ENCODE peak calls at places on chromosomes 3 and 15, in six cellular contexts. K, W, Z, T, Q and G are unnamed samples.

GRCh38 chr15:85691350-85692240 is 103.1 kb downstream of the KLHL25 start:
- DNase-seq in K (no peak), W (no peak), Z (no peak), T (no peak), Q (no peak), G (no peak)

GRCh38 chr3:36729204-36730056 is 34.9 kb downstream of the DCLK3 start:
- DNase-seq in K (peak; percentile 47), W (peak; percentile 69), Z (peak; percentile 27), T (peak; percentile 48), Q (no peak), G (peak; percentile 23)

GRCh38 chr15:70519004-70519365 is 244.4 kb downstream of the UACA start:
- DNase-seq in K (no peak), W (no peak), Z (no peak), T (no peak), Q (no peak), G (no peak)

GRCh38 chr3:192899540-192899982 is 18.1 kb downstream of the MB21D2 start:
- DNase-seq in K (no peak), W (peak; percentile 91), Z (no peak), T (no peak), Q (no peak), G (no peak)

GRCh38 chr3:32493437-32494414 is 8.9 kb downstream of the CMTM6 start:
- DNase-seq in K (no peak), W (peak; percentile 40), Z (no peak), T (no peak), Q (no peak), G (no peak)

GRCh38 chr3:108102420-108103039 is 11.7 kb upstream of the CD47 start:
- DNase-seq in K (no peak), W (no peak), Z (no peak), T (no peak), Q (no peak), G (no peak)

GRCh38 chr3:104632521-104632920 is 734.2 kb upstream of the ALCAM start:
- DNase-seq in K (no peak), W (no peak), Z (no peak), T (no peak), Q (no peak), G (no peak)

GRCh38 chr3:64417816-64418215 is 192.6 kb upstream of the PRICKLE2 start:
- DNase-seq in K (no peak), W (peak; percentile 52), Z (no peak), T (no peak), Q (no peak), G (no peak)

GRCh38 chr3:129003578-129004112 is 2.5 kb downstream of the EFCC1 start:
- DNase-seq in K (no peak), W (no peak), Z (no peak), T (peak; percentile 64), Q (peak; percentile 73), G (no peak)

GRCh38 chr3:64928683-64929082 is 240.9 kb upstream of the ADAMTS9 start:
- DNase-seq in K (no peak), W (no peak), Z (no peak), T (no peak), Q (no peak), G (no peak)

GRCh38 chr3:190596341-190597285 is 82.7 kb downstream of the IL1RAP start:
- DNase-seq in K (no peak), W (no peak), Z (no peak), T (no peak), Q (no peak), G (no peak)

GRCh38 chr3:46089237-46090011 is 62.1 kb upstream of the XCR1 start:
- DNase-seq in K (no peak), W (peak; percentile 93), Z (no peak), T (no peak), Q (peak; percentile 71), G (peak; percentile 65)

GRCh38 chr15:60961541-60961940 is 267.6 kb downstream of the RORA start:
- DNase-seq in K (no peak), W (no peak), Z (no peak), T (no peak), Q (no peak), G (no peak)

GRCh38 chr3:158152186-158152585 is 42.3 kb downstream of the RSRC1 start:
- DNase-seq in K (no peak), W (peak; percentile 59), Z (peak; percentile 32), T (no peak), Q (no peak), G (no peak)

GRCh38 chr3:122364508-122364907 is 18.5 kb downstream of the MIX23 start:
- DNase-seq in K (no peak), W (no peak), Z (no peak), T (no peak), Q (no peak), G (no peak)

GRCh38 chr3:46124216-46125143 is 83.6 kb downstream of the CCR1 start:
- DNase-seq in K (no peak), W (peak; percentile 18), Z (no peak), T (no peak), Q (no peak), G (no peak)

GRCh38 chr15:71679223-71680078 is 130.9 kb upstream of the NR2E3 start:
- DNase-seq in K (no peak), W (peak; percentile 83), Z (no peak), T (no peak), Q (no peak), G (peak; percentile 36)

GRCh38 chr15:64809649-64810498 is 15.6 kb downstream of the PIF1 start:
- DNase-seq in K (peak; percentile 98), W (peak; percentile 66), Z (no peak), T (peak; percentile 90), Q (peak; percentile 86), G (no peak)

GRCh38 chr15:64807751-64808222 is 17.7 kb downstream of the PIF1 start:
- DNase-seq in K (no peak), W (no peak), Z (no peak), T (no peak), Q (no peak), G (no peak)

GRCh38 chr15:64813075-64813474 is 12.4 kb downstream of the PIF1 start:
- DNase-seq in K (no peak), W (peak; percentile 44), Z (no peak), T (peak; percentile 75), Q (no peak), G (no peak)

GRCh38 chr15:64808785-64809453 is 16.5 kb downstream of the PIF1 start:
- DNase-seq in K (no peak), W (no peak), Z (no peak), T (no peak), Q (no peak), G (no peak)

DNA sequence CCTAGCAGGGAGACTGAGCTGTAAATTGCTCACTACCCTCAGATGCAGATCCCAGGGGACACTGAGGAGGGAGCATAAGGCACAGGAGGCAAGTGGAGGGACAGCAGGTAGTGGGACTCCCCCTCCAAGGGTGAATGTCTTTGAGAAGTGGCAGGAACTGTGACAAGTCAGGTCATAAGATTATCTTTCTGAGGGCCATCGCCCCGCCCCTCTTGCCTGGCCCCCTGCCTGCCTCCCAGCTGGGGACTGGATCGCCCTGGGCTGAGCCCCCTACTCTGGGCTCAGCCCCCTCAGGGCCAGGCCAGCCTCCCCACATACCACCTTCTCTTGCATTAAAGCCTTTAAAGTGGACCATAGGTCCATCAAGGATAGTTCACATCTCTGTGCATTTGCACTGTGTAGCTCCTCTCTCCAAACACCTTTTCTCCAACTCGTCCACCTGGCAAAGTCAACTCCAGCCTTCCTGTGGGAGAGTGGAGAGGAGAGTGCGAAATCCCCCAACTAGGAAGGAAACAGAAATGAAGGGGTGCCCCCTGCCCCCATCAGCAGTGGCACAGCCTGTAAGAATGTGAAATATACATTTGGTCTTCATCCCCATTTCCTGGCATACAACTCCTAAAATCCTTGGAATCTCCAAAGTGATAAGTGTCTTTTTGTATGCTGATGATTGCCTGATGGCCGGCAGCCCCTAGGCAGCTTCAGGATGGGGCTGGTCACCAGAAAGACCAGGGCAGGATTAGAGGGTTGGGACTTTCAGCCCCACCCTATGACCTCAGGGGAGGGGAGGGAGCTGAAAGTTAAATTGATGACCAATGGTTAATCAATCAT is 14.7 kb downstream of the PIF1 start:
- DNase-seq in K (no peak), W (no peak), Z (no peak), T (no peak), Q (no peak), G (no peak)
- H3K27ac ChIP-seq in K (no peak overlapping the region), W (no peak overlapping the region), Z (no peak overlapping the region), T (no peak overlapping the region), Q (no peak overlapping the region), G (no peak overlapping the region)

GRCh38 chr3:196837819-196838420 is 29.8 kb upstream of the SENP5 start:
- DNase-seq in K (peak; percentile 22), W (peak; percentile 54), Z (peak; percentile 58), T (peak; percentile 74), Q (peak; percentile 64), G (peak; percentile 24)

GRCh38 chr3:196843435-196844110 is 24.1 kb upstream of the SENP5 start:
- DNase-seq in K (no peak), W (no peak), Z (no peak), T (no peak), Q (no peak), G (no peak)

GRCh38 chr3:196842567-196843434 is 24.9 kb upstream of the SENP5 start:
- DNase-seq in K (no peak), W (no peak), Z (no peak), T (no peak), Q (no peak), G (no peak)
- H3K4me3 ChIP-seq in K (no peak overlapping the region), W (no peak overlapping the region), Z (no peak overlapping the region), T (no peak overlapping the region), Q (no peak overlapping the region), G (no peak overlapping the region)

GRCh38 chr15:63020128-63020527 is 22.4 kb upstream of the TPM1 start:
- DNase-seq in K (no peak), W (no peak), Z (no peak), T (no peak), Q (no peak), G (no peak)

GRCh38 chr15:63018639-63019038 is 23.9 kb upstream of the TPM1 start:
- DNase-seq in K (no peak), W (peak; percentile 39), Z (no peak), T (no peak), Q (no peak), G (no peak)

GRCh38 chr15:63021031-63021430 is 21.5 kb upstream of the TPM1 start:
- DNase-seq in K (no peak), W (no peak), Z (no peak), T (no peak), Q (no peak), G (no peak)

GRCh38 chr15:63022181-63022580 is 20.4 kb upstream of the TPM1 start:
- DNase-seq in K (no peak), W (no peak), Z (no peak), T (no peak), Q (no peak), G (no peak)

GRCh38 chr15:63019539-63020109 is 22.9 kb upstream of the TPM1 start:
- DNase-seq in K (peak; percentile 76), W (peak; percentile 95), Z (peak; percentile 61), T (peak; percentile 77), Q (no peak), G (peak; percentile 70)
- TF ChIP-seq CTCF in K (no peak), W (no peak), Z (no peak), T (no peak), Q (no peak), G (no peak)

GRCh38 chr3:186930639-186931486 is 537 bp downstream of the ST6GAL1 start:
- DNase-seq in K (peak; percentile 23), W (peak; percentile 34), Z (no peak), T (peak; percentile 84), Q (peak; percentile 86), G (no peak)

GRCh38 chr3:186929186-186929585 is 1.1 kb upstream of the ST6GAL1 start:
- DNase-seq in K (no peak), W (no peak), Z (no peak), T (no peak), Q (no peak), G (no peak)

GRCh38 chr3:186930143-186930638 is at the start of gene ST6GAL1:
- DNase-seq in K (peak; percentile 21), W (peak; percentile 37), Z (no peak), T (peak; percentile 86), Q (peak; percentile 87), G (no peak)

GRCh38 chr3:186931487-186932280 is 1.4 kb downstream of the ST6GAL1 start:
- DNase-seq in K (no peak), W (peak; percentile 63), Z (no peak), T (peak; percentile 49), Q (peak; percentile 77), G (no peak)

GRCh38 chr3:186929676-186930075 is 650 bp upstream of the ST6GAL1 start:
- DNase-seq in K (no peak), W (no peak), Z (no peak), T (no peak), Q (no peak), G (no peak)
- H3K27ac ChIP-seq in K (peak overlapping the region; percentile 87), W (no peak overlapping the region), Z (no peak overlapping the region), T (no peak overlapping the region), Q (peak overlapping the region; percentile 91), G (peak overlapping the region; percentile 11)